ENCODE peak calls at places on chromosomes 6 and 20, in six cellular contexts. S is left lung, H is mammary epithelial cell, O is GM23338, W is uterus, R is neural progenitor cell. D is an unnamed sample. For H3K36me3, the result is how much of the 10 kb centered on the place peaks cover.

GRCh38 chr6:143328885-143329284 is 121.6 kb downstream of the ADAT2 start:
- DNase-seq in S (no peak), H (peak), O (no peak), W (no peak), R (no peak), D (no peak)

GRCh38 chr20:40628877-40629276 is 60.2 kb downstream of the MAFB start:
- DNase-seq in S (no peak), H (no peak), O (no peak), W (no peak), R (no peak), D (no peak)

GRCh38 chr20:38825901-38826625 is 20.6 kb downstream of the PPP1R16B start:
- DNase-seq in S (no peak), H (peak), O (peak), W (no peak), R (peak), D (no peak)

GRCh38 chr6:33945931-33946330 is 142.1 kb upstream of the MLN start:
- DNase-seq in S (no peak), H (no peak), O (no peak), W (no peak), R (no peak), D (no peak)

GRCh38 chr6:20811112-20811746 is 277.0 kb downstream of the CDKAL1 start:
- DNase-seq in S (no peak), H (peak), O (peak), W (no peak), R (peak), D (no peak)

GRCh38 chr6:52333840-52334200 is 28.1 kb upstream of the PAQR8 start:
- DNase-seq in S (no peak), H (peak), O (no peak), W (no peak), R (no peak), D (peak)

GRCh38 chr20:10581823-10582222 is 92.0 kb downstream of the JAG1 start:
- DNase-seq in S (no peak), H (no peak), O (no peak), W (no peak), R (no peak), D (no peak)

GRCh38 chr6:133806358-133806757 is 82.6 kb upstream of the TCF21 start:
- DNase-seq in S (no peak), H (no peak), O (no peak), W (no peak), R (no peak), D (no peak)

GRCh38 chr20:31562241-31562640 is 42.8 kb upstream of the ID1 start:
- DNase-seq in S (no peak), H (no peak), O (no peak), W (no peak), R (no peak), D (no peak)

GRCh38 chr20:48737463-48738093 is 90.2 kb downstream of the PREX1 start:
- DNase-seq in S (no peak), H (no peak), O (no peak), W (no peak), R (peak), D (no peak)

GRCh38 chr20:38873050-38873581 is 53.1 kb upstream of the FAM83D start:
- DNase-seq in S (no peak), H (no peak), O (no peak), W (no peak), R (no peak), D (peak)

GRCh38 chr6:147108256-147108910 is 95.8 kb upstream of the STXBP5 start:
- DNase-seq in S (no peak), H (no peak), O (no peak), W (no peak), R (no peak), D (no peak)

GRCh38 chr6:151493495-151494234 is at the start of gene CCDC170:
- DNase-seq in S (peak), H (no peak), O (peak), W (no peak), R (peak), D (no peak)

GRCh38 chr6:42158011-42158410 is 15.2 kb upstream of the GUCA1A start:
- DNase-seq in S (no peak), H (no peak), O (no peak), W (no peak), R (no peak), D (no peak)

GRCh38 chr20:61117725-61118124 is 134.3 kb upstream of the CDH4 start:
- DNase-seq in S (no peak), H (peak), O (no peak), W (no peak), R (no peak), D (no peak)

GRCh38 chr20:15760217-15760567 is 813.1 kb downstream of the KIF16B start:
- DNase-seq in S (no peak), H (no peak), O (no peak), W (no peak), R (no peak), D (no peak)

GRCh38 chr6:51855310-51856082 is 231.9 kb downstream of the PKHD1 start:
- DNase-seq in S (no peak), H (peak), O (peak), W (no peak), R (peak), D (no peak)

GRCh38 chr6:44035621-44036020 is 91.6 kb downstream of the MRPL14 start:
- DNase-seq in S (no peak), H (peak), O (no peak), W (no peak), R (no peak), D (no peak)

GRCh38 chr6:44034931-44035345 is 92.3 kb downstream of the MRPL14 start:
- DNase-seq in S (no peak), H (peak), O (no peak), W (peak), R (no peak), D (no peak)

GRCh38 chr6:44037847-44038542 is 89.3 kb downstream of the MRPL14 start:
- DNase-seq in S (no peak), H (no peak), O (no peak), W (no peak), R (no peak), D (no peak)

GRCh38 chr6:44036196-44036595 is 91.1 kb downstream of the MRPL14 start:
- DNase-seq in S (no peak), H (peak), O (no peak), W (no peak), R (no peak), D (no peak)

DNA sequence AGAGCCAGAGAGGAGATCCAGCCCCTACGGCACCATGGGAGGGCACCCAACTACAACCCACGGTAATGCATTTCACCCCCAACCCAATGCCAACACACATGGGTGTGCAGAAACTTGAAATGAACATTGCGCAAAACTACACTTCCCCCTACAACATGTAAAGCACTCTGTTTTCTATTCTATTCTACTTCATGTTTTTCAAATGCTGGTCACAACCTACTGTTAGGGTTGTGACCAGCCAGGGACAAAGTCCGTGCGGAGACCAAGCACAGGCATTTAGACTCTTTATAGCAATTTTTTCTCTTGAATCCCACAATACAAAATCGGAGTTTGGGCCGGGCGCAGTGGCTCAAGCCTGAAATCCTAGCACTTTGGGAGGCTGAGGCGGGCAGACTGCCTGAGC is 90.6 kb downstream of the MRPL14 start:
- DNase-seq in S (no peak), H (no peak), O (no peak), W (no peak), R (no peak), D (no peak)
- H3K36me3 ChIP-seq in S (under half), H (under half), O (under half), W (under half), R (under half), D (under half)

GRCh38 chr6:36623547-36624459 is 29.6 kb downstream of the SRSF3 start:
- DNase-seq in S (peak), H (peak), O (peak), W (peak), R (peak), D (peak)
- H3K27ac ChIP-seq in S (no peak), H (no peak), O (no peak), W (peak), R (no peak), D (no peak)

GRCh38 chr20:7908905-7909304 is 31.4 kb downstream of the HAO1 start:
- DNase-seq in S (no peak), H (no peak), O (no peak), W (no peak), R (no peak), D (no peak)

GRCh38 chr20:7897965-7898364 is 42.3 kb downstream of the HAO1 start:
- DNase-seq in S (no peak), H (no peak), O (no peak), W (no peak), R (no peak), D (no peak)

GRCh38 chr20:7903429-7903828 is 36.8 kb downstream of the HAO1 start:
- DNase-seq in S (no peak), H (no peak), O (no peak), W (no peak), R (no peak), D (no peak)
- H3K36me3 ChIP-seq in S (under half), H (under half), O (under half), W (under half), R (under half), D (under half)

GRCh38 chr20:1707588-1708449 is 50.2 kb upstream of the SIRPG start:
- DNase-seq in S (no peak), H (peak), O (no peak), W (no peak), R (no peak), D (peak)

GRCh38 chr20:1711266-1711665 is 53.7 kb upstream of the SIRPG start:
- DNase-seq in S (no peak), H (no peak), O (no peak), W (no peak), R (no peak), D (no peak)

GRCh38 chr20:1710484-1710883 is 52.9 kb upstream of the SIRPG start:
- DNase-seq in S (no peak), H (no peak), O (no peak), W (no peak), R (no peak), D (no peak)

GRCh38 chr20:1711826-1712601 is 54.4 kb upstream of the SIRPG start:
- DNase-seq in S (no peak), H (no peak), O (no peak), W (no peak), R (no peak), D (no peak)

GRCh38 chr20:1712634-1713625 is 55.4 kb upstream of the SIRPG start:
- DNase-seq in S (no peak), H (no peak), O (no peak), W (no peak), R (no peak), D (no peak)
- H3K27ac ChIP-seq in S (no peak), H (no peak), O (no peak), W (no peak), R (no peak), D (no peak)

GRCh38 chr6:110990835-110991576 is 9.2 kb downstream of the RPF2 start:
- DNase-seq in S (no peak), H (no peak), O (no peak), W (no peak), R (no peak), D (no peak)
- H3K36me3 ChIP-seq in S (half or more), H (under half), O (under half), W (under half), R (under half), D (under half)

D was measured in naive thymus-derived CD4-positive, alpha-beta T cell.